ENCODE peak calls at places on chromosomes 5 and 9, in eight cellular contexts. F, K, B, E, A, Y, U and Z are unnamed samples.

GRCh38 chr5:107985144-107985543 is 314.4 kb upstream of the EFNA5 start:
- DNase-seq in U (peak; percentile 88), B (no peak), A (peak; percentile 5), F (no peak), Y (no peak), E (no peak), K (peak; percentile 41), Z (no peak)

GRCh38 chr5:176418251-176418650 is 1.9 kb upstream of the CLTB start:
- DNase-seq in E (no peak), B (no peak), U (no peak), A (no peak), Y (no peak), K (no peak), F (no peak), Z (no peak)

GRCh38 chr9:112194969-112195431 is 19.9 kb upstream of the SUSD1 start:
- DNase-seq in U (no peak), E (no peak), K (no peak), A (peak; percentile 4), B (no peak), Y (peak; percentile 70), F (no peak), Z (no peak)

GRCh38 chr9:79489241-79490000 is 82.3 kb upstream of the TLE4 start:
- DNase-seq in A (peak; percentile 47), B (peak; percentile 63), F (no peak), U (peak; percentile 4), Y (peak; percentile 62), K (peak; percentile 21), E (no peak), Z (no peak)

GRCh38 chr5:126031989-126032716 is 391.1 kb upstream of the GRAMD2B start:
- DNase-seq in E (peak; percentile 84), A (peak; percentile 54), U (peak; percentile 34), F (no peak), Y (peak; percentile 35), B (peak; percentile 84), K (peak; percentile 86), Z (peak; percentile 68)

GRCh38 chr5:117954341-117954740 is 1034.0 kb downstream of the DTWD2 start:
- DNase-seq in E (no peak), Y (peak; percentile 2), F (no peak), B (no peak), U (no peak), K (no peak), A (no peak), Z (no peak)

GRCh38 chr5:80172067-80172690 is 83.7 kb downstream of the SERINC5 start:
- DNase-seq in B (no peak), K (no peak), E (no peak), A (no peak), U (no peak), F (no peak), Y (no peak), Z (no peak)

GRCh38 chr5:107474724-107475489 is 195.8 kb downstream of the EFNA5 start:
- DNase-seq in Y (peak; percentile 36), U (no peak), A (no peak), B (no peak), F (no peak), E (no peak), K (no peak), Z (no peak)

GRCh38 chr5:34857161-34857560 is 18.2 kb downstream of the TTC23L start:
- DNase-seq in Y (no peak), E (no peak), K (no peak), A (peak; percentile 53), B (no peak), F (no peak), U (no peak), Z (no peak)

GRCh38 chr5:122845253-122846050 is at the start of gene SNX24:
- DNase-seq in F (peak; percentile 31), U (peak; percentile 84), A (peak; percentile 88), K (peak; percentile 89), B (peak; percentile 35), Y (peak; percentile 56), E (peak; percentile 91), Z (peak; percentile 85)

GRCh38 chr9:37776328-37776727 is 8.5 kb downstream of the EXOSC3 start:
- DNase-seq in B (peak; percentile 73), K (no peak), Y (peak; percentile 80), U (no peak), E (no peak), A (peak; percentile 67), F (no peak), Z (no peak)

GRCh38 chr5:142913728-142914338 is 143.7 kb downstream of the ARHGAP26 start:
- DNase-seq in K (no peak), E (no peak), B (no peak), U (peak; percentile 28), Y (no peak), A (no peak), F (no peak), Z (no peak)

GRCh38 chr5:140015706-140016105 is 27.4 kb downstream of the NRG2 start:
- DNase-seq in Y (no peak), U (no peak), K (no peak), B (no peak), A (no peak), F (no peak), E (no peak), Z (no peak)

GRCh38 chr5:5638193-5638592 is 215.7 kb downstream of the ICE1 start:
- DNase-seq in A (no peak), U (peak; percentile 51), K (peak; percentile 44), B (no peak), Y (no peak), E (no peak), F (no peak), Z (no peak)

GRCh38 chr5:98349251-98349989 is 424.0 kb upstream of the RGMB start:
- DNase-seq in A (peak; percentile 90), K (no peak), B (peak; percentile 88), Y (peak; percentile 86), F (no peak), U (no peak), E (no peak), Z (no peak)

GRCh38 chr9:12797037-12797436 is 22.2 kb downstream of the LURAP1L start:
- DNase-seq in A (no peak), E (no peak), U (no peak), Y (no peak), F (no peak), B (no peak), K (no peak), Z (no peak)

GRCh38 chr5:37888476-37888875 is 48.6 kb upstream of the GDNF start:
- DNase-seq in B (no peak), Y (peak; percentile 57), E (no peak), F (no peak), K (no peak), U (no peak), A (peak; percentile 86), Z (no peak)

GRCh38 chr5:96615223-96615622 is 47.0 kb upstream of the CAST start:
- DNase-seq in Y (peak; percentile 12), B (no peak), U (no peak), A (no peak), E (no peak), F (no peak), K (no peak), Z (no peak)

GRCh38 chr5:96616801-96617200 is 45.4 kb upstream of the CAST start:
- DNase-seq in Y (no peak), U (no peak), F (no peak), A (no peak), E (no peak), K (no peak), B (no peak), Z (no peak)

GRCh38 chr5:96609369-96609768 is 52.8 kb upstream of the CAST start:
- DNase-seq in Y (no peak), A (peak; percentile 55), E (no peak), U (no peak), B (no peak), F (no peak), K (no peak), Z (no peak)

GRCh38 chr5:96610747-96611146 is 51.4 kb upstream of the CAST start:
- DNase-seq in E (no peak), U (no peak), A (no peak), K (no peak), B (no peak), F (no peak), Y (no peak), Z (no peak)

DNA sequence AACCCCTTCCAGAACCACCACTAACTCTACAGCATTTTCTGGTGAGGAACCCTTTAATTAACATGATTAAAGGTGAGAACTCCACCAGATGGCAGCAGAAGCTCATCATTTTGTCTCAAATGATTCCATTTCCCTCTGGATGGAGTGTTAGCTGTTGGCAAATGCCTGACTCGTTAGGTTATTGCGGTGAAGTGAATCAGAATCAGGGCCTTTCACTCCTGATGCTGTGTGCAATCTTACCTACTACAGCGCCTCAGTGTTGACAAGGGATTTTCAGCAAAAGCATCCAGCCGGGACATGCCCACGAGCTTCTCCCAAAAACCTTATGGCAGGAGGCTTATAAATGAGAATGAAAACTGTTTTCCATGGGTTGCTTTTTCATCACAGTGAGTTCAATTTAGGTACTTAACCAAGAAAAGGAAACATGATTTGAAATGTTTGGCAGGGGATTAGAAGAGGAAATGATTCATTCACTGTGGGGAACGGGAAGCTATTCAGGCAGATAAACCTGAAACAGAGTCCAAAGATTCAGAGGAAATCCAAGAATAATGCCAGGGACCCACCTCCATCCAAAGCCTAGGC is 48.0 kb upstream of the CAST start:
- DNase-seq in E (no peak), B (peak; percentile 93), F (no peak), Y (peak; percentile 96), K (peak; percentile 46), A (peak; percentile 96), U (peak; percentile 53), Z (no peak)
- H3K4me3 ChIP-seq in E (no peak overlapping the region), B (peak overlapping the region; percentile 35), F (no peak overlapping the region), Y (peak overlapping the region; percentile 1), K (no peak overlapping the region), A (peak overlapping the region; percentile 65), U (no peak overlapping the region), Z (peak overlapping the region; percentile 39)

GRCh38 chr9:129572052-129572425 is 48.9 kb downstream of the C9orf50 start:
- DNase-seq in K (no peak), U (no peak), A (no peak), Y (no peak), B (no peak), F (no peak), E (no peak), Z (no peak)
- H3K27ac ChIP-seq in K (no peak overlapping the region), U (no peak overlapping the region), A (no peak overlapping the region), Y (peak overlapping the region; percentile 91), B (no peak overlapping the region), F (no peak overlapping the region), E (no peak overlapping the region), Z (no peak overlapping the region)

DNA sequence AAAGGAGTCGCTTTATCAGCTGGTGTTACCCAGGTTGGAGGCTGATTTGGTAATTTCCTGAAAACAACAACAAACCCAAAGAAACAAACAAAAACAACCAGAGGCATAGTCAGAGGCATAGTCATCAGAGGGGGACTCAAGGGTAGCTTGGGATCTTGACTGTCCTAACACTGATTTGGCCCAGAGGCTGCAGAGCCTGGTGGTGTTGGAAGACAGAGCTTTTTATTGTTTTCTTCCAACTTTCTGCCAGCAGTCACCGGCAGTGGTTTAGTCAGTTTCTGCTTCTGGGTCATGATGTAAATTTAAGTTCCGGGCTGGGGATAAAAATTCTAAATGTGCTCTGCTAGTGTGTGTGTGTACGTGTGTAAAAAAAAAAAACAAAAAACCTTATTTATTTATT is 23.5 kb upstream of the NKX2-5 start:
- DNase-seq in K (no peak), Y (no peak), E (no peak), U (no peak), A (no peak), F (no peak), B (no peak), Z (no peak)
- H3K27me3 ChIP-seq in K (no peaks in the 10 kb centered on the region), Y (peaks cover 75% of the 10 kb centered on the region), E (no peaks in the 10 kb centered on the region), U (no peaks in the 10 kb centered on the region), A (peaks cover 77% of the 10 kb centered on the region), F (no peaks in the 10 kb centered on the region), B (peaks cover 37% of the 10 kb centered on the region), Z (peaks cover 56% of the 10 kb centered on the region)

DNA sequence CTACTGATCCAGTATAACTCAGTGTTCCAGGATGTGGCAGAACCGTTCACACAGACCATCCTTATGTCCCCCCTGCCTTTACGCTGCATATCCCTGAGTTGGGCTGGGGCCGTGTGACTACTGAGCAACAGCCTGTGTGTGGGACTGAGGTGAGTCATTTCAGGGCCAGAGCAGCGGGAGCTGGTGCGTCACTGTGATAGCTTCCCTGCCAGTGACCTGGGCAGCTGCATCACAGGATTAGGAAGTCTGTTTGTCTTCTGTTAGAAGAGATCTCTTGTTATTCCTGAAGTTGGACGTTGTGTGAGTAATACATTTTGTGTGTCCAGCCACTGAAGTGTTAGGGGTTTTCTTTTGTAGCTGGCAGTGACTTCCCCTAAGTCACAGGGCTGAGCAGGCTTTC is 35.6 kb downstream of the TPPP start:
- DNase-seq in B (peak; percentile 99), E (peak; percentile 30), F (no peak), U (no peak), Y (peak; percentile 93), A (peak; percentile 62), K (no peak), Z (no peak)
- H3K4me3 ChIP-seq in B (no peak overlapping the region), E (no peak overlapping the region), F (no peak overlapping the region), U (no peak overlapping the region), Y (no peak overlapping the region), A (no peak overlapping the region), K (no peak overlapping the region), Z (no peak overlapping the region)